ENCODE peak calls at places on chromosomes 2 and 18, in eight cellular contexts. One of them, this sample, is unnamed.

GRCh38 chr2:238727585-238728321 is 120.1 kb upstream of the TWIST2 start:
- DNase-seq in lower leg skin: peak
- DNase-seq in endothelial cell of umbilical vein: no peak
- DNase-seq in transverse colon: no peak
- DNase-seq in body of pancreas: peak
- DNase-seq in adrenal gland: no peak
- DNase-seq in Peyer's patch: no peak
- DNase-seq in breast epithelium: peak
- DNase-seq in this sample: peak

GRCh38 chr18:37316468-37316867 is 249.1 kb downstream of the CELF4 start:
- DNase-seq in lower leg skin: no peak
- DNase-seq in endothelial cell of umbilical vein: no peak
- DNase-seq in transverse colon: no peak
- DNase-seq in body of pancreas: no peak
- DNase-seq in adrenal gland: no peak
- DNase-seq in Peyer's patch: no peak
- DNase-seq in breast epithelium: no peak
- DNase-seq in this sample: no peak

GRCh38 chr18:75226301-75226955 is 15.8 kb downstream of the TSHZ1 start:
- DNase-seq in lower leg skin: no peak
- DNase-seq in endothelial cell of umbilical vein: no peak
- DNase-seq in transverse colon: no peak
- DNase-seq in body of pancreas: no peak
- DNase-seq in adrenal gland: peak
- DNase-seq in Peyer's patch: no peak
- DNase-seq in breast epithelium: no peak
- DNase-seq in this sample: no peak

GRCh38 chr18:49544362-49544761 is 17.5 kb upstream of the LIPG start:
- DNase-seq in lower leg skin: peak
- DNase-seq in endothelial cell of umbilical vein: no peak
- DNase-seq in transverse colon: no peak
- DNase-seq in body of pancreas: no peak
- DNase-seq in adrenal gland: no peak
- DNase-seq in Peyer's patch: no peak
- DNase-seq in breast epithelium: no peak
- DNase-seq in this sample: no peak

GRCh38 chr2:215137741-215138340 is 585 bp downstream of the ABCA12 start:
- DNase-seq in lower leg skin: no peak
- DNase-seq in endothelial cell of umbilical vein: peak
- DNase-seq in transverse colon: no peak
- DNase-seq in body of pancreas: no peak
- DNase-seq in adrenal gland: no peak
- DNase-seq in Peyer's patch: no peak
- DNase-seq in breast epithelium: no peak
- DNase-seq in this sample: no peak

GRCh38 chr2:112989611-112990010 is 11.8 kb downstream of the IL36G start:
- DNase-seq in lower leg skin: no peak
- DNase-seq in endothelial cell of umbilical vein: no peak
- DNase-seq in transverse colon: no peak
- DNase-seq in body of pancreas: no peak
- DNase-seq in adrenal gland: no peak
- DNase-seq in Peyer's patch: no peak
- DNase-seq in breast epithelium: no peak
- DNase-seq in this sample: no peak

GRCh38 chr2:156589381-156590079 is 153.4 kb downstream of the GPD2 start:
- DNase-seq in lower leg skin: no peak
- DNase-seq in endothelial cell of umbilical vein: peak
- DNase-seq in transverse colon: peak
- DNase-seq in body of pancreas: peak
- DNase-seq in adrenal gland: no peak
- DNase-seq in Peyer's patch: no peak
- DNase-seq in breast epithelium: no peak
- DNase-seq in this sample: no peak

GRCh38 chr2:227079726-227080125 is 84.3 kb downstream of the COL4A4 start:
- DNase-seq in lower leg skin: no peak
- DNase-seq in endothelial cell of umbilical vein: no peak
- DNase-seq in transverse colon: no peak
- DNase-seq in body of pancreas: no peak
- DNase-seq in adrenal gland: no peak
- DNase-seq in Peyer's patch: no peak
- DNase-seq in breast epithelium: no peak
- DNase-seq in this sample: no peak

GRCh38 chr2:178478102-178478441 is 328 bp downstream of the FKBP7 start:
- DNase-seq in lower leg skin: no peak
- DNase-seq in endothelial cell of umbilical vein: no peak
- DNase-seq in transverse colon: peak
- DNase-seq in body of pancreas: peak
- DNase-seq in adrenal gland: no peak
- DNase-seq in Peyer's patch: no peak
- DNase-seq in breast epithelium: no peak
- DNase-seq in this sample: no peak

GRCh38 chr2:88811238-88811637 is 119.8 kb downstream of the RPIA start:
- DNase-seq in lower leg skin: no peak
- DNase-seq in endothelial cell of umbilical vein: no peak
- DNase-seq in transverse colon: no peak
- DNase-seq in body of pancreas: no peak
- DNase-seq in adrenal gland: no peak
- DNase-seq in Peyer's patch: no peak
- DNase-seq in breast epithelium: no peak
- DNase-seq in this sample: no peak

GRCh38 chr18:51191139-51191717 is 6.3 kb downstream of the MEX3C start:
- DNase-seq in lower leg skin: no peak
- DNase-seq in endothelial cell of umbilical vein: no peak
- DNase-seq in transverse colon: no peak
- DNase-seq in body of pancreas: no peak
- DNase-seq in adrenal gland: no peak
- DNase-seq in Peyer's patch: no peak
- DNase-seq in breast epithelium: no peak
- DNase-seq in this sample: no peak

GRCh38 chr2:101596346-101596745 is 101.2 kb upstream of the MAP4K4 start:
- DNase-seq in lower leg skin: no peak
- DNase-seq in endothelial cell of umbilical vein: no peak
- DNase-seq in transverse colon: no peak
- DNase-seq in body of pancreas: no peak
- DNase-seq in adrenal gland: no peak
- DNase-seq in Peyer's patch: no peak
- DNase-seq in breast epithelium: no peak
- DNase-seq in this sample: no peak

GRCh38 chr2:64655873-64656272 is 2.2 kb upstream of the SERTAD2 start:
- DNase-seq in lower leg skin: no peak
- DNase-seq in endothelial cell of umbilical vein: no peak
- DNase-seq in transverse colon: no peak
- DNase-seq in body of pancreas: no peak
- DNase-seq in adrenal gland: no peak
- DNase-seq in Peyer's patch: no peak
- DNase-seq in breast epithelium: no peak
- DNase-seq in this sample: no peak

GRCh38 chr2:64653174-64654062 is at the start of gene SERTAD2:
- DNase-seq in lower leg skin: peak
- DNase-seq in endothelial cell of umbilical vein: peak
- DNase-seq in transverse colon: peak
- DNase-seq in body of pancreas: peak
- DNase-seq in adrenal gland: peak
- DNase-seq in Peyer's patch: peak
- DNase-seq in breast epithelium: peak
- DNase-seq in this sample: no peak

GRCh38 chr2:64652231-64653173 is 1.2 kb downstream of the SERTAD2 start:
- DNase-seq in lower leg skin: peak
- DNase-seq in endothelial cell of umbilical vein: peak
- DNase-seq in transverse colon: peak
- DNase-seq in body of pancreas: peak
- DNase-seq in adrenal gland: no peak
- DNase-seq in Peyer's patch: no peak
- DNase-seq in breast epithelium: no peak
- DNase-seq in this sample: no peak

GRCh38 chr2:64654993-64655666 is 1.4 kb upstream of the SERTAD2 start:
- DNase-seq in lower leg skin: no peak
- DNase-seq in endothelial cell of umbilical vein: peak
- DNase-seq in transverse colon: no peak
- DNase-seq in body of pancreas: peak
- DNase-seq in adrenal gland: no peak
- DNase-seq in Peyer's patch: no peak
- DNase-seq in breast epithelium: no peak
- DNase-seq in this sample: no peak

DNA sequence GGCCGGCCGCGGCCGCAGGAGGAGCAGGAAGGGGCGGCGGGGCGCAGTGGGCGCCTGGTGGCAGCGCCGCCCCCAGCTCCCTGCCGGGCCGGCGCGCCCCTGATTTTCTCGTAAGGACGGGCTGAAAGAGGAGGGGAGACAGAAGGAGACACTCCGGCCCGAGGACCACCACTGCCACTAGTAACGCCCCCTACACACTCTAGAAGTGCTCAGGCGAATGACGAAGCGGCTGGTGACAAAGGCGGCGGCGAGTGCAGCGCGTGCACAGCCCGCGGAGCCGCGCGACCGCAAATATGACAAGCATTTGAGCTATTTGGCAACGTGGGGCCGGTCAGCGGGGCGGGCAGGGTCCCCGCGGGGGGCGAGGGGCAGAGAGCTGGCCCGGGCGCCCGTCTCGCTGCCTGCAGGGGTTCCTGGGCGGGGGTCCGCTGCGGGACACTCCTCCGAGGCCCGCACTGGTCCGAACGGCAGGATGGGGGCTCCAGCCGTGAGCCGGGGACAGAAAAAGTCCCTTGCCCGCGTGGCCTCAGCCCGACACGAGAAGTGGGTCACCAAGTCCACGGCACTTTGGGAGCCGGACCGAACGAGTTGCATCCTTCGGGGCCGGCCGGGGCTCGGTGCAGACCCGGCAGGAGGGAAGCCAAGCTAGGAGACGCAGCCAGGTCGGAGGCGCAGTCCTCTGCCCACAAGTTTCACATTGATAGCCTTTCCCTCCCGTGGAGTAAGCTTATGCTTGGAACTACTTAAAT is 524 bp upstream of the SERTAD2 start:
- DNase-seq in lower leg skin: peak
- DNase-seq in endothelial cell of umbilical vein: peak
- DNase-seq in transverse colon: peak
- DNase-seq in body of pancreas: peak
- DNase-seq in adrenal gland: peak
- DNase-seq in Peyer's patch: peak
- DNase-seq in breast epithelium: peak
- DNase-seq in this sample: no peak
- TF ChIP-seq POLR2A in lower leg skin: peak
- TF ChIP-seq POLR2A in endothelial cell of umbilical vein: peak
- TF ChIP-seq POLR2A in transverse colon: peak
- TF ChIP-seq POLR2A in body of pancreas: peak
- TF ChIP-seq POLR2A in adrenal gland: peak
- TF ChIP-seq POLR2A in Peyer's patch: peak
- TF ChIP-seq POLR2A in breast epithelium: peak
- TF ChIP-seq POLR2A in this sample: peak

GRCh38 chr18:2848879-2849254 is 2.1 kb downstream of the EMILIN2 start:
- DNase-seq in lower leg skin: peak
- DNase-seq in endothelial cell of umbilical vein: no peak
- DNase-seq in transverse colon: no peak
- DNase-seq in body of pancreas: no peak
- DNase-seq in adrenal gland: no peak
- DNase-seq in Peyer's patch: no peak
- DNase-seq in breast epithelium: no peak
- DNase-seq in this sample: no peak

GRCh38 chr18:2846638-2847340 is at the start of gene EMILIN2:
- DNase-seq in lower leg skin: peak
- DNase-seq in endothelial cell of umbilical vein: peak
- DNase-seq in transverse colon: peak
- DNase-seq in body of pancreas: peak
- DNase-seq in adrenal gland: peak
- DNase-seq in Peyer's patch: peak
- DNase-seq in breast epithelium: peak
- DNase-seq in this sample: peak

GRCh38 chr18:2847341-2848144 is 737 bp downstream of the EMILIN2 start:
- DNase-seq in lower leg skin: peak
- DNase-seq in endothelial cell of umbilical vein: no peak
- DNase-seq in transverse colon: no peak
- DNase-seq in body of pancreas: no peak
- DNase-seq in adrenal gland: no peak
- DNase-seq in Peyer's patch: no peak
- DNase-seq in breast epithelium: no peak
- DNase-seq in this sample: no peak

GRCh38 chr18:2846241-2846637 is 567 bp upstream of the EMILIN2 start:
- DNase-seq in lower leg skin: peak
- DNase-seq in endothelial cell of umbilical vein: peak
- DNase-seq in transverse colon: no peak
- DNase-seq in body of pancreas: no peak
- DNase-seq in adrenal gland: no peak
- DNase-seq in Peyer's patch: peak
- DNase-seq in breast epithelium: no peak
- DNase-seq in this sample: no peak

DNA sequence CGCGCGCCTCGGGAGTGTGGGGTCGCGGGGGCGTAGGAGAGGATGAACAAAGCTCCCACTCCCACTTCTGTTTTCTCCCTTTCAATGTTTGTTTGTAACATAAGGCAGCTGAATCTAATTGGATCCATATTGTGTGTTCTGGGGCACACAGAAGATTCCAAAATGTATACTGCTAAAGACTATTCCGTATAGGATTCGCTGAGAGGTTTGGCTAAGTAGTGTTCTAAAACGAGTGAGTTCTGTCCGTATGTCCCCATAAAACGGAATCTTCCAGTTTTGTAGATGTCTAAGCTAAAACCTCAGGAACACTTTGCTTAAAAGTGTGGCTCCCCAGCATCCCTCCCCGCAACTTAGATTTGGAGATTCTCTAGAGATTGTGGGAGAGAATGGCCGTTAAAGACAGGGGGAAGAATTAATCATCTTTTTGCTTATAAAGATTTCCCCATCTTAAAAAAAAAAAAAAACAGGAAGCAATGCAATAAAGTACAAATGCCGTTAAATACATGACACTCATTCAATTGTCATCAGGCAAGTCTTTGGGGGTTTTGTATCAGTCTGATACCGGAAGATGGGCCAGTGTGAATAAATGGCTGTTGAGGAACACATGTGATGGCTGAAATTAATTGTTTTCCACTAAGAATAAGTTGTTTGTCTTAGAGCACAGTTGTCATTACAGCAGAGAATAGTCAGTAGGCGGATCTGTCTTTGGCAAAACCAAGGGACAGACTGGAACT is 1.5 kb downstream of the EMILIN2 start:
- DNase-seq in lower leg skin: no peak
- DNase-seq in endothelial cell of umbilical vein: no peak
- DNase-seq in transverse colon: no peak
- DNase-seq in body of pancreas: no peak
- DNase-seq in adrenal gland: no peak
- DNase-seq in Peyer's patch: no peak
- DNase-seq in breast epithelium: no peak
- DNase-seq in this sample: no peak
- TF ChIP-seq POLR2A in lower leg skin: no peak
- TF ChIP-seq POLR2A in endothelial cell of umbilical vein: no peak
- TF ChIP-seq POLR2A in transverse colon: no peak
- TF ChIP-seq POLR2A in body of pancreas: no peak
- TF ChIP-seq POLR2A in adrenal gland: no peak
- TF ChIP-seq POLR2A in Peyer's patch: no peak
- TF ChIP-seq POLR2A in breast epithelium: no peak
- TF ChIP-seq POLR2A in this sample: no peak

GRCh38 chr2:188102881-188103280 is 188.8 kb upstream of the GULP1 start:
- DNase-seq in lower leg skin: no peak
- DNase-seq in endothelial cell of umbilical vein: no peak
- DNase-seq in transverse colon: no peak
- DNase-seq in body of pancreas: no peak
- DNase-seq in adrenal gland: no peak
- DNase-seq in Peyer's patch: no peak
- DNase-seq in breast epithelium: no peak
- DNase-seq in this sample: no peak
- TF ChIP-seq POLR2A in lower leg skin: no peak
- TF ChIP-seq POLR2A in endothelial cell of umbilical vein: no peak
- TF ChIP-seq POLR2A in transverse colon: no peak
- TF ChIP-seq POLR2A in body of pancreas: no peak
- TF ChIP-seq POLR2A in adrenal gland: no peak
- TF ChIP-seq POLR2A in Peyer's patch: no peak
- TF ChIP-seq POLR2A in breast epithelium: no peak
- TF ChIP-seq POLR2A in this sample: no peak

GRCh38 chr2:207166349-207167128 is 791 bp upstream of the KLF7 start:
- DNase-seq in lower leg skin: peak
- DNase-seq in endothelial cell of umbilical vein: peak
- DNase-seq in transverse colon: peak
- DNase-seq in body of pancreas: peak
- DNase-seq in adrenal gland: peak
- DNase-seq in Peyer's patch: peak
- DNase-seq in breast epithelium: peak
- DNase-seq in this sample: peak
- TF ChIP-seq POLR2A in lower leg skin: peak
- TF ChIP-seq POLR2A in endothelial cell of umbilical vein: peak
- TF ChIP-seq POLR2A in transverse colon: peak
- TF ChIP-seq POLR2A in body of pancreas: peak
- TF ChIP-seq POLR2A in adrenal gland: peak
- TF ChIP-seq POLR2A in Peyer's patch: peak
- TF ChIP-seq POLR2A in breast epithelium: peak
- TF ChIP-seq POLR2A in this sample: peak